ENCODE peak calls at places on chromosomes 12 and 14, in six cellular contexts. R is upper lobe of right lung; O is naive thymus-derived CD4-positive, alpha-beta T cell; P is transverse colon; L is RWPE1; U is endothelial cell of umbilical vein. S is an unnamed sample.

GRCh38 chr12:77924703-77925102 is 94.0 kb downstream of the NAV3 start:
- DNase-seq in R (no peak), U (no peak), L (no peak), O (no peak), P (no peak), S (no peak)

GRCh38 chr12:30687265-30687986 is 8.2 kb downstream of the IPO8 start:
- DNase-seq in L (no peak), R (no peak), P (no peak), U (no peak), O (no peak), S (no peak)

GRCh38 chr12:2456813-2457186 is 338.0 kb upstream of the FKBP4 start:
- DNase-seq in P (no peak), R (peak), U (no peak), L (no peak), O (no peak), S (no peak)

GRCh38 chr12:41254546-41254945 is 66.4 kb downstream of the PDZRN4 start:
- DNase-seq in L (no peak), R (no peak), U (no peak), P (no peak), O (no peak), S (no peak)

GRCh38 chr14:95533391-95533821 is 1.4 kb upstream of the GLRX5 start:
- DNase-seq in O (no peak), R (no peak), U (peak), L (no peak), P (no peak), S (no peak)

GRCh38 chr12:108955225-108955835 is 65.5 kb downstream of the SVOP start:
- DNase-seq in L (peak), U (peak), R (no peak), P (no peak), O (no peak), S (no peak)

GRCh38 chr14:96590190-96590860 is 88.1 kb downstream of the PAPOLA start:
- DNase-seq in L (no peak), P (no peak), R (peak), O (no peak), U (no peak), S (no peak)

GRCh38 chr12:74499192-74499591 is 38.4 kb upstream of the ATXN7L3B start:
- DNase-seq in O (no peak), U (no peak), L (no peak), P (no peak), R (no peak), S (no peak)

GRCh38 chr12:118980407-118981014 is 830 bp upstream of the SRRM4 start:
- DNase-seq in O (no peak), R (no peak), L (no peak), U (no peak), P (no peak), S (no peak)

GRCh38 chr12:27347779-27348178 is 15.1 kb downstream of the BMAL2 start:
- DNase-seq in R (no peak), L (peak), U (no peak), O (no peak), P (no peak), S (no peak)

GRCh38 chr12:8154526-8154925 is 2.3 kb upstream of the ZNF705A start:
- DNase-seq in L (no peak), O (peak), P (no peak), U (peak), R (no peak), S (peak)

DNA sequence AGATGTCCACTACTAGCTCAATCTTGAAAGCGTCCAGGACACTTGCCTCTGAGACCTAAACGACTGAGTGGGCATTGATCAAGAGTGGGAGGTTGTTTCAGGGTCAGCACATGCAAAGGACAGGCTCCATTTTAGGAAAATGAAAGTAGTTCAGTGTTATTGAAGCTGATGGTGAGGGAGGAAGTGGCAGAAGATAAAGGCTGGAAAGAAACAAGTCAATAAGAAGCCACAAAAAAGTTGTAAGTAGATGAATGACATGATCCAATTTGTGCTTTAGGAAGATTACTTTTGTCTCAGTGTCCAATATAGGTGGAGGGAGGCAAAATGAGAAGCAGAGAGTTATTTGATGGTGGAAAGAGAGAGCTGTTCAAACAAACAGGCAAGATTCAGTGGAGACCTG is 22.0 kb downstream of the GPR65 start:
- DNase-seq in L (no peak), O (peak), R (no peak), U (no peak), P (no peak), S (no peak)
- H3K27ac ChIP-seq in L (no peak), O (no peak), R (no peak), U (no peak), P (no peak), S (no peak)

DNA sequence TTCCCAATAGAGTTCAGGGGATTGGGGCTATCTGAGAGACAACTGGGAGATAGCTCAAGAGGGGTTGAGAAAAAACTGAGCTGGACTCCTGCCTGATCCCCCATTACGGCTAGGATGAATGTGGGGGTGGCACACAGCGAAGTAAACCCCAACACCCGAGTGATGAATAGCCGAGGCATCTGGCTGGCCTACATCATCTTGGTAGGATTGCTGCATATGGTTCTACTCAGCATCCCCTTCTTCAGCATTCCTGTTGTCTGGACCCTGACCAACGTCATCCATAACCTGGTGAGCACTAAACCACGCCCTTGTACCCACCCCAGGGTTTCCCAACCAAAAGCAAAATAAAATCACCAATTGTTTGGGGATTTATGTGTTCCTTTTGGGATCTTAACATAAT is 1.0 kb downstream of the ORMDL2 start:
- DNase-seq in O (no peak), P (no peak), L (no peak), U (no peak), R (no peak), S (peak)
- H3K27ac ChIP-seq in O (peak), P (peak), L (peak), U (no peak), R (peak), S (peak)

DNA sequence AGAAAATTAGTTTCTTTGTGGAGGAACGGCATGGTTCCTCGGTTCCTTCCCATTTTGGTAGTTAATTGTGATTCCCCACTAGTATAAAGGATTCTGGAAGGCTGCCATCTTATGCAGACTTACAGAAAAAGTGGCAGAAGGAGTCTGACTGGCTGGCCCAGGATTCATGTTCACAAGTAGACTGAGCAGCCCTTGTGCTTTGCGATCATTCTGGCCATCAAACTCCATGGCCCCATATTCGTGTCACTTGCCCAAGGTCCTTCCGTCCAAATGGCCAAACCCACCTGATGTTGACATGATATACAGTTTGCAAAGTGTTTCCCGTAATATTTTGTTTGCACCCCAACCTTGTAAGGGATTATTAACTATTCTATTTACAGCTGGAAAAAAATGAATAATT is 297.2 kb upstream of the AMIGO2 start:
- DNase-seq in U (no peak), O (no peak), P (no peak), R (no peak), L (no peak), S (no peak)
- H3K27ac ChIP-seq in U (peak), O (no peak), P (peak), R (no peak), L (peak), S (peak)

GRCh38 chr12:7137868-7138267 is 7.7 kb downstream of the CLSTN3 start:
- DNase-seq in P (no peak), O (no peak), L (no peak), U (no peak), R (no peak), S (no peak)
- H3K27ac ChIP-seq in P (no peak), O (no peak), L (no peak), U (no peak), R (no peak), S (no peak)